ENCODE peak calls at places on chromosomes 2 and 18, in nine cellular contexts. T is LoVo; G is RWPE1; O is T-helper 1 cell; R is endothelial cell; X is stimulated activated CD4-positive, alpha-beta T cell treated with anti-CD3 and anti-CD28 coated beads, Interleukin-12 subunit alpha, Interleukin-12 subunit beta, amount 100 ng/mL, for 48 hours; C is NAMALWA; P is sciatic nerve; J is activated T-cell treated with anti-CD3 and anti-CD28 coated beads for 48 hours. W is an unnamed sample.

GRCh38 chr18:66995270-66995669 is 391.4 kb upstream of the CDH19 start:
- DNase-seq in T (no peak), G (no peak), O (no peak), R (no peak), X (no peak), C (no peak), P (no peak), J (no peak), W (no peak)

GRCh38 chr2:179571141-179571713 is 290.2 kb downstream of the ZNF385B start:
- DNase-seq in T (no peak), G (no peak), O (no peak), R (no peak), X (no peak), C (no peak), P (no peak), J (no peak), W (no peak)

GRCh38 chr18:48657446-48658120 is 118.8 kb downstream of the CTIF start:
- DNase-seq in T (no peak), G (no peak), O (no peak), R (no peak), X (no peak), C (no peak), P (no peak), J (no peak), W (no peak)

GRCh38 chr18:36201765-36202164 is 14.5 kb downstream of the MOCOS start:
- DNase-seq in T (no peak), G (no peak), O (no peak), R (no peak), X (no peak), C (no peak), P (no peak), J (no peak), W (no peak)

GRCh38 chr2:80437959-80438358 is 133.4 kb upstream of the LRRTM1 start:
- DNase-seq in T (no peak), G (no peak), O (no peak), R (no peak), X (no peak), C (no peak), P (no peak), J (no peak), W (no peak)

GRCh38 chr18:54828290-54828871 is at the start of gene RAB27B:
- DNase-seq in T (peak; percentile 81), G (peak; percentile 69), O (peak; percentile 43), R (peak; percentile 65), X (peak; percentile 64), C (no peak), P (peak; percentile 66), J (peak; percentile 68), W (peak; percentile 40)

GRCh38 chr2:98869868-98870267 is 66.2 kb downstream of the CRACDL start:
- DNase-seq in T (peak; percentile 25), G (peak; percentile 28), O (no peak), R (no peak), X (no peak), C (no peak), P (no peak), J (no peak), W (peak; percentile 14)

GRCh38 chr2:113711857-113712256 is 44.6 kb downstream of the SLC35F5 start:
- DNase-seq in T (no peak), G (no peak), O (no peak), R (no peak), X (no peak), C (no peak), P (no peak), J (no peak), W (peak; percentile 11)

GRCh38 chr2:39408351-39409136 is 28.5 kb downstream of the MAP4K3 start:
- DNase-seq in T (no peak), G (no peak), O (no peak), R (no peak), X (no peak), C (peak; percentile 22), P (no peak), J (no peak), W (no peak)

GRCh38 chr2:72512376-72512775 is 313.5 kb downstream of the EXOC6B start:
- DNase-seq in T (no peak), G (no peak), O (no peak), R (no peak), X (no peak), C (no peak), P (no peak), J (no peak), W (no peak)

GRCh38 chr18:45567123-45567522 is 48.2 kb upstream of the SLC14A2 start:
- DNase-seq in T (no peak), G (no peak), O (no peak), R (no peak), X (no peak), C (no peak), P (no peak), J (no peak), W (no peak)

GRCh38 chr2:111662771-111663470 is 221.1 kb downstream of the ANAPC1 start:
- DNase-seq in T (no peak), G (no peak), O (no peak), R (no peak), X (peak; percentile 51), C (no peak), P (no peak), J (peak; percentile 43), W (no peak)

GRCh38 chr2:44233450-44234128 is 41.7 kb upstream of the SLC3A1 start:
- DNase-seq in T (peak; percentile 45), G (peak; percentile 84), O (no peak), R (no peak), X (no peak), C (no peak), P (no peak), J (no peak), W (peak; percentile 80)

GRCh38 chr18:50748243-50749229 is 71.3 kb downstream of the MRO start:
- DNase-seq in T (peak; percentile 58), G (no peak), O (no peak), R (no peak), X (no peak), C (no peak), P (no peak), J (no peak), W (no peak)

GRCh38 chr2:180925700-180926099 is 54.7 kb upstream of the UBE2E3 start:
- DNase-seq in T (no peak), G (no peak), O (no peak), R (no peak), X (no peak), C (no peak), P (no peak), J (no peak), W (no peak)

GRCh38 chr2:74502720-74503505 is 3.5 kb upstream of the LBX2 start:
- DNase-seq in T (peak; percentile 86), G (peak; percentile 75), O (no peak), R (peak; percentile 53), X (no peak), C (no peak), P (peak; percentile 89), J (peak; percentile 54), W (peak; percentile 72)

GRCh38 chr2:203498161-203498560 is 36.9 kb downstream of the RAPH1 start:
- DNase-seq in T (peak; percentile 83), G (peak; percentile 84), O (no peak), R (no peak), X (no peak), C (no peak), P (no peak), J (no peak), W (peak; percentile 87)

GRCh38 chr2:26346454-26347053 is at the start of gene ADGRF3:
- DNase-seq in T (peak; percentile 57), G (no peak), O (peak; percentile 65), R (peak; percentile 27), X (peak; percentile 53), C (peak; percentile 75), P (peak; percentile 66), J (peak; percentile 42), W (peak; percentile 86)

GRCh38 chr2:23636412-23636811 is 251.4 kb downstream of the KLHL29 start:
- DNase-seq in T (no peak), G (no peak), O (no peak), R (peak; percentile 18), X (no peak), C (peak; percentile 11), P (no peak), J (no peak), W (peak; percentile 22)

GRCh38 chr2:134301099-134301970 is 47.5 kb downstream of the MGAT5 start:
- DNase-seq in T (no peak), G (peak; percentile 20), O (no peak), R (no peak), X (no peak), C (no peak), P (no peak), J (no peak), W (peak; percentile 8)

GRCh38 chr2:230323385-230324106 is 3.4 kb upstream of the SP140L start:
- DNase-seq in T (no peak), G (no peak), O (no peak), R (no peak), X (no peak), C (peak; percentile 25), P (no peak), J (no peak), W (no peak)

GRCh38 chr2:98263362-98263761 is 82.9 kb upstream of the CNGA3 start:
- DNase-seq in T (no peak), G (no peak), O (no peak), R (no peak), X (no peak), C (no peak), P (no peak), J (no peak), W (no peak)

GRCh38 chr2:45929674-45930395 is 278.4 kb downstream of the PRKCE start:
- DNase-seq in T (no peak), G (no peak), O (no peak), R (no peak), X (no peak), C (no peak), P (no peak), J (no peak), W (no peak)

GRCh38 chr2:236403125-236403524 is 138.9 kb upstream of the ASB18 start:
- DNase-seq in T (no peak), G (no peak), O (no peak), R (no peak), X (no peak), C (peak; percentile 4), P (no peak), J (no peak), W (no peak)

GRCh38 chr2:237512774-237513466 is 25.9 kb downstream of the MLPH start:
- DNase-seq in T (peak; percentile 69), G (peak; percentile 86), O (peak; percentile 71), R (peak; percentile 78), X (peak; percentile 70), C (peak; percentile 87), P (peak; percentile 91), J (peak; percentile 70), W (peak; percentile 81)

GRCh38 chr2:167964650-167965404 is 282.6 kb downstream of the STK39 start:
- DNase-seq in T (no peak), G (no peak), O (no peak), R (no peak), X (no peak), C (peak; percentile 49), P (no peak), J (no peak), W (peak; percentile 4)

W was measured in SW480.